ENCODE peak calls at places on chromosomes 3 and 15, in eight cellular contexts. R is Calu3; F is IMR-90; Q is AG10803; A is cardiac fibroblast; S is foreskin fibroblast; T is activated CD8-positive, alpha-beta T cell treated with anti-CD3 and anti-CD28 coated beads for 36 hours; W is MCF 10A. D is an unnamed sample.

GRCh38 chr15:66765478-66766281 is 63.6 kb downstream of the SMAD6 start:
- DNase-seq in R (peak), F (no peak), Q (peak), A (peak), S (no peak), T (no peak), W (peak), D (no peak)

GRCh38 chr3:129664040-129664646 is 57.7 kb upstream of the PLXND1 start:
- DNase-seq in R (no peak), F (no peak), Q (no peak), A (no peak), S (no peak), T (no peak), W (peak), D (no peak)

GRCh38 chr15:68244235-68244634 is 14.7 kb upstream of the CLN6 start:
- DNase-seq in R (no peak), F (no peak), Q (no peak), A (no peak), S (no peak), T (no peak), W (no peak), D (no peak)

GRCh38 chr15:58576657-58577056 is 144.9 kb downstream of the LIPC start:
- DNase-seq in R (no peak), F (no peak), Q (no peak), A (no peak), S (no peak), T (no peak), W (no peak), D (no peak)

GRCh38 chr15:35306361-35306981 is 221.4 kb upstream of the NANOGP8 start:
- DNase-seq in R (peak), F (peak), Q (peak), A (peak), S (peak), T (no peak), W (peak), D (no peak)

GRCh38 chr3:66428733-66429132 is 72.1 kb downstream of the LRIG1 start:
- DNase-seq in R (no peak), F (peak), Q (peak), A (peak), S (peak), T (no peak), W (peak), D (peak)

GRCh38 chr3:126322181-126322967 is 34.8 kb downstream of the KLF15 start:
- DNase-seq in R (no peak), F (no peak), Q (no peak), A (no peak), S (no peak), T (no peak), W (no peak), D (no peak)

GRCh38 chr15:61034793-61035710 is 194.1 kb downstream of the RORA start:
- DNase-seq in R (no peak), F (peak), Q (peak), A (peak), S (peak), T (no peak), W (no peak), D (no peak)

GRCh38 chr3:128572644-128573105 is 77.9 kb downstream of the RPN1 start:
- DNase-seq in R (peak), F (no peak), Q (no peak), A (no peak), S (no peak), T (peak), W (peak), D (no peak)
- TF ChIP-seq CTCF in R (peak), F (peak), Q (peak), A (peak), S (peak), T (no peak), W (peak), D (peak)

DNA sequence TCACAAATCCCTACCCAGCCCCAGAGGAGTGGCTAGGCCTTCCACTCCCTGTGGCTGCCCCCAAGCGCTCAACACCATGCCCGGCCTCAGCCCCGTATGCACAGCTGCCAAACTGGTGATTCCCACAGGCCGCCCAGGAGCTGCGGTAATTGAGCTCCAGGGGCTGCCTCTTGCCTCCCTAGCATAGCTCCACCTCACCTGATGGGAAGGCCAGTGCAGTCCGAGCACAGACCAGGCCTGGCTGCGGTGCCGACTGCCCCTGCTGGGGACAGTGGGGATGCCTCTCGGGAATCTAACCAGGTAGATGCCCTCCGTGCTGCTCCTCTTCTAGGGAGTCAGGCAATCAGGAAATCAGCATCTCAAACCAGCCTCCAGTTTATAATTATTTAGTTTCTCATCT is 25.9 kb downstream of the SCN5A start:
- DNase-seq in R (no peak), F (no peak), Q (no peak), A (no peak), S (no peak), T (no peak), W (no peak), D (no peak)
- TF ChIP-seq CTCF in R (no peak), F (no peak), Q (no peak), A (no peak), S (no peak), T (no peak), W (no peak), D (no peak)

DNA sequence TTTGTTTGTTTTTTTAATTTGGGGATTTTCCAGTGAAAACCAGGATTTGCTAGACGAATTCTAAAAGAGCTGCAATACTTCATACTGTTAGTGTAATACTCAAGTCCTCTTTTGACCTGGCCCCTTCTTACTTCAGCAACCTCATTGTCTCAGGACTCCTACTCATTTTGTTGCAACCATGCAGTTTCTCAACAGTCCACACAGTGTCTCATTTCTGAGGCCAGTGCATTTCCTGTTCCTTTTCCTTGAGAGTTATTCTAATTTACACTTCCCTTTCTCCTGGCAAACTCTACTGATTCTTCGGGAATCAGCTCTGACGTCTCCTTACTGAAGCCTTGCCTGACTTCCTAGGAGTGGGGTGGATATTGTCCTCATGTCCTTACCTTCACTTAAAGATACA is 35.6 kb downstream of the NSUN3 start:
- DNase-seq in R (no peak), F (peak), Q (peak), A (peak), S (peak), T (no peak), W (peak), D (no peak)
- TF ChIP-seq CTCF in R (no peak), F (no peak), Q (no peak), A (no peak), S (no peak), T (no peak), W (no peak), D (no peak)

GRCh38 chr3:27141668-27142067 is 227.5 kb downstream of the NEK10 start:
- DNase-seq in R (no peak), F (no peak), Q (no peak), A (no peak), S (no peak), T (no peak), W (peak), D (no peak)
- TF ChIP-seq CTCF in R (no peak), F (no peak), Q (peak), A (no peak), S (no peak), T (no peak), W (no peak), D (peak)

GRCh38 chr15:63041982-63042878 is at the start of gene TPM1:
- DNase-seq in R (peak), F (peak), Q (peak), A (peak), S (peak), T (peak), W (peak), D (peak)
- TF ChIP-seq CTCF in R (no peak), F (peak), Q (peak), A (no peak), S (no peak), T (no peak), W (no peak), D (peak)

GRCh38 chr3:133464573-133464972 is 64.7 kb downstream of the BFSP2 start:
- DNase-seq in R (peak), F (peak), Q (peak), A (peak), S (peak), T (peak), W (peak), D (no peak)
- TF ChIP-seq CTCF in R (peak), F (peak), Q (peak), A (peak), S (peak), T (no peak), W (peak), D (peak)

DNA sequence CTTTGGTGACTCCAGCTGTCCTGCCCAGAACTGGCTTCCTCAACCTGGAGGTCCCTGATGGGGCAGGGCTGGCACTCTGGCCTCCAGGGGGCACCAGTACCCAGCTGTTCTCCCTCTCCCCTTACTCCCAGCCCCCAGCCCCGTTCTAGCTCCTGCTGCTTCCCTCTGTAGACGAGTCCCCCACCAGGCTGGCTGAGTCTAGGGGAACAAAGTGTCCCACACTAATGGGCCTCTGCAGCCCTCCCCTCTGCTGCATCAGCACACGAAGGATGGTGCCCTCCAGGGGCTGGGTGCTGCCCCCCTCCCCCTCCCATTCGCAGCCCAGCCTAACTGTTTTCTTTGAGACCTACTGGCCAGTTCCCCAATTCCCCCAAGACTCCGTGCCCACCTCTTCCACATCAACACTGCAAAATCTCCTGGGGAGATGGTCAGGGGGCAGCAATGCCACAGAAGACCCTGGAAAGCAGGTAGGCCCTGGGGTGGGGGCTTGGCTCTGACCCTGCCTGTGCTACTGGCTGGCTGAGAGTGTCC is 4.2 kb downstream of the RHCG start:
- DNase-seq in R (peak), F (no peak), Q (no peak), A (no peak), S (no peak), T (no peak), W (peak), D (no peak)
- TF ChIP-seq CTCF in R (peak), F (peak), Q (peak), A (peak), S (peak), T (no peak), W (peak), D (peak)

DNA sequence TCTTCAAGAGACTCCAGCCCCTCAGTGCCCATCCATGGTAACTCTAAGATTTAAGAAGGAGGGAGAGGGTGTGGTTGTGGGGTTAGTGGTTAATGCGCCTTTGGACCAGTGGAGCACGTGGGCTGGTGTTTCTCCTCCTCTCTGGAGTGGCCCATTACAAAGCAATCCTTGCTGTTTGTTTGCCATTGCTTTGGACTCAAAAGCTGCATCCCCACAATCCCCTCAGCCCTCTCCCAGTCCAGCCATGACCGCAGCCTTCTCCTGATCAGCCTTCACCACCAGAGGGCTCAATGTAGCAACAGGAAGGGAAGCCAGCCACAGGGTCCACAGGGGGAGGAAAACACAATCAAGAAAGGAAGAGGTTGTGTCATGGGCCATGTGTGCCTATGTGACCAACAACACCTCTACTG is 38.4 kb upstream of the FAM174B start:
- DNase-seq in R (peak), F (peak), Q (peak), A (peak), S (no peak), T (peak), W (peak), D (no peak)
- TF ChIP-seq CTCF in R (peak), F (peak), Q (peak), A (peak), S (peak), T (no peak), W (no peak), D (peak)

GRCh38 chr3:27728195-27729087 is 6.3 kb upstream of the EOMES start:
- DNase-seq in R (peak), F (no peak), Q (no peak), A (no peak), S (no peak), T (peak), W (no peak), D (peak)
- TF ChIP-seq CTCF in R (no peak), F (peak), Q (no peak), A (peak), S (peak), T (no peak), W (no peak), D (no peak)

GRCh38 chr3:184229424-184230080 is at the start of gene VWA5B2:
- DNase-seq in R (peak), F (peak), Q (peak), A (peak), S (peak), T (peak), W (peak), D (peak)
- TF ChIP-seq CTCF in R (peak), F (peak), Q (no peak), A (no peak), S (no peak), T (no peak), W (no peak), D (peak)

D was measured in osteocyte.